ENCODE peak calls at places on chromosomes 11 and 22, in five cellular contexts. B is CD8-positive, alpha-beta memory T cell; U is heart left ventricle; D is fibroblast of lung; L is tibial nerve. A is an unnamed sample.
A peak's percentile ranks its signal among the peaks of the same experiment; 100 is the strongest.

GRCh38 chr22:40055143-40055926 is 60.6 kb downstream of the FAM83F start:
- DNase-seq in B (peak; percentile 37), U (no peak), D (no peak), L (no peak), A (peak; percentile 27)

GRCh38 chr11:134536219-134536618 is 124.2 kb upstream of the B3GAT1 start:
- DNase-seq in B (no peak), U (no peak), D (no peak), L (no peak), A (no peak)

GRCh38 chr22:20661473-20661872 is 112.4 kb upstream of the SERPIND1 start:
- DNase-seq in B (no peak), U (no peak), D (no peak), L (no peak), A (no peak)

GRCh38 chr11:131643171-131643570 is 272.8 kb downstream of the NTM start:
- DNase-seq in B (no peak), U (no peak), D (no peak), L (no peak), A (no peak)

GRCh38 chr22:22573047-22573889 is 14.2 kb upstream of the PRAME start:
- DNase-seq in B (no peak), U (no peak), D (no peak), L (no peak), A (no peak)

GRCh38 chr11:46360878-46361277 is 13.6 kb downstream of the DGKZ start:
- DNase-seq in B (no peak), U (no peak), D (no peak), L (no peak), A (no peak)

GRCh38 chr11:69979632-69980031 is 98.5 kb upstream of the ANO1 start:
- DNase-seq in B (no peak), U (no peak), D (no peak), L (no peak), A (no peak)

GRCh38 chr22:36856121-36856791 is 4.5 kb upstream of the NCF4 start:
- DNase-seq in B (peak; percentile 86), U (peak; percentile 90), D (peak; percentile 86), L (peak; percentile 65), A (peak; percentile 89)

GRCh38 chr22:49604732-49605302 is 222.9 kb downstream of the BRD1 start:
- DNase-seq in B (no peak), U (no peak), D (no peak), L (no peak), A (no peak)

GRCh38 chr22:48670747-48671146 is 1156.9 kb downstream of the BRD1 start:
- DNase-seq in B (no peak), U (no peak), D (no peak), L (no peak), A (no peak)

GRCh38 chr22:26852176-26852575 is 194.8 kb downstream of the MIAT start:
- DNase-seq in B (no peak), U (no peak), D (no peak), L (no peak), A (no peak)

GRCh38 chr11:7892059-7892699 is 38.9 kb downstream of the OR10A6 start:
- DNase-seq in B (no peak), U (no peak), D (peak; percentile 85), L (no peak), A (no peak)

GRCh38 chr11:86553322-86553721 is 119.1 kb downstream of the ME3 start:
- DNase-seq in B (no peak), U (no peak), D (no peak), L (no peak), A (no peak)

GRCh38 chr11:113404859-113405430 is 17.4 kb downstream of the ANKK1 start:
- DNase-seq in B (no peak), U (no peak), D (no peak), L (no peak), A (no peak)

GRCh38 chr11:79472736-79473536 is 32.1 kb upstream of the TENM4 start:
- DNase-seq in B (no peak), U (no peak), D (no peak), L (no peak), A (no peak)

GRCh38 chr11:122737951-122738693 is 82.6 kb downstream of the UBASH3B start:
- DNase-seq in B (no peak), U (no peak), D (peak; percentile 37), L (no peak), A (no peak)

GRCh38 chr22:46791201-46791731 is 28.8 kb downstream of the TBC1D22A start:
- DNase-seq in B (peak; percentile 89), U (no peak), D (peak; percentile 76), L (no peak), A (peak; percentile 90)

GRCh38 chr11:19276859-19277808 is 36.4 kb upstream of the E2F8 start:
- DNase-seq in B (no peak), U (no peak), D (no peak), L (no peak), A (no peak)

GRCh38 chr11:64520013-64520412 is 71.0 kb upstream of the SLC22A12 start:
- DNase-seq in B (no peak), U (no peak), D (no peak), L (no peak), A (no peak)

GRCh38 chr11:34281256-34281655 is 76.6 kb downstream of the ABTB2 start:
- DNase-seq in B (no peak), U (no peak), D (no peak), L (no peak), A (no peak)

GRCh38 chr11:41281131-41281742 is 178.2 kb downstream of the LRRC4C start:
- DNase-seq in B (no peak), U (no peak), D (no peak), L (no peak), A (no peak)

GRCh38 chr11:15565846-15566245 is 451.1 kb downstream of the INSC start:
- DNase-seq in B (no peak), U (peak; percentile 42), D (no peak), L (no peak), A (no peak)

GRCh38 chr11:57391546-57391945 is 1.1 kb upstream of the PRG2 start:
- DNase-seq in B (no peak), U (no peak), D (no peak), L (no peak), A (no peak)

GRCh38 chr22:32850591-32851517 is 49.3 kb downstream of the TIMP3 start:
- DNase-seq in B (no peak), U (peak; percentile 72), D (peak; percentile 63), L (peak; percentile 84), A (no peak)

DNA sequence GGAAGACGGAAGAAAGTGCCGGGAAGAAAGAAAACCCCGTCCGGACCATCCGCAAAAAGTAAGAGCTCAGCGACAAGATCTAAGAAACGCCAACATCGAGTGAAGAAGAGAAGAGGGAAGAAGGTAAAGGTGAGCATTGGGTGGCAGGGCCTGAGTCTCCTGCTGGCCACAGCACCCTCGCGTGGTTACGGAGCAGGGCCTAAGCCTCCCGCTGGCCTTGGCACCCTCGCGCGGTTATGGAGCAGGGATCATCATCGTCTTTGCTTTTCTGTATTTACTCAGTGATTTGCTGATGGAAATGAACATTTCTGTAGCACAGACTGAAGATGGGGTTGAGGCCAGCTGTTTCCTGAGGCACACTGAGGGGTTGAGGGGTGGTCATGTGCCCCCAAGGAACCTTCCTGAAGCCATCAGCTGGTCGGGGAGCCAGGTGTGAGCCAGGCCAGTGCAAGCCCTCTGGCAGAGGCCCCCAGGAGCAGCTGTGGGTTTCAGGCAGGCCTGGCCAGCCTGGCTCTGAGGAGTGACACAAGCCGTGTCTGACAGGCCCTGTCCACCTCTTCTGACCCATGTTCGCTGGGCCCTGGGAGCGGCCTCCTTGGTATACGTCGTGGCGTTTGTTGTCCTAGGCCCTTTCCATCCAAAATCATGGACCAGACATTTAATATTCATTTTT is 14.0 kb downstream of the IRF7 start:
- DNase-seq in B (no peak), U (no peak), D (no peak), L (no peak), A (no peak)
- H3K36me3 ChIP-seq in B (peaks cover 32% of the 10 kb centered on the region), U (peaks cover 100% of the 10 kb centered on the region), D (peaks cover 38% of the 10 kb centered on the region), L (peaks cover 62% of the 10 kb centered on the region), A (peaks cover 75% of the 10 kb centered on the region)

GRCh38 chr11:12258451-12258850 is 118.9 kb upstream of the PARVA start:
- DNase-seq in B (no peak), U (no peak), D (no peak), L (no peak), A (no peak)

GRCh38 chr11:12260731-12261521 is 116.4 kb upstream of the PARVA start:
- DNase-seq in B (no peak), U (no peak), D (no peak), L (no peak), A (no peak)

GRCh38 chr11:12263141-12263693 is 114.2 kb upstream of the PARVA start:
- DNase-seq in B (no peak), U (no peak), D (no peak), L (no peak), A (no peak)

GRCh38 chr11:12261551-12261950 is 115.8 kb upstream of the PARVA start:
- DNase-seq in B (no peak), U (no peak), D (no peak), L (no peak), A (no peak)

DNA sequence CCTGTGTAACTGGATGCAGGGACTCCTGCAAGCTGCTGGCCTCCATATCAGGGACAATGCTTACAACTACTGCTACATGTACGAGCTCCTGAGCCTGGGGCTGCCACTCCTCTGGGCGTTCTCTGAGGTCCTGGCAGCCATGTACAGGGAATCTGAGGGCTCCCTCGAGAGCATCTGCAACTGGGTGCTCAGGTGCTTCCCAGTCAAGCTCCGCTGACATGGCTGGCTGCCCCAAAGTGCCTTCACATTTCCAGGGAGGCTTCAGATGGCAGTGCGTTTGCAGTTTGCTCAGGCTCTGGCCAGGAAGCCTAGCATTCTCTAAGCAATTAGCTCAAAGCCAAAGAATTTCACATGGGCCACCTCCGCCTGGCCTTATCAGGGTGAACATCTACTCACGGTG is 117.4 kb upstream of the PARVA start:
- DNase-seq in B (no peak), U (no peak), D (no peak), L (no peak), A (no peak)
- H3K36me3 ChIP-seq in B (peaks cover 8% of the 10 kb centered on the region), U (peaks cover 97% of the 10 kb centered on the region), D (peaks cover 30% of the 10 kb centered on the region), L (no peaks in the 10 kb centered on the region), A (peaks cover 72% of the 10 kb centered on the region)

DNA sequence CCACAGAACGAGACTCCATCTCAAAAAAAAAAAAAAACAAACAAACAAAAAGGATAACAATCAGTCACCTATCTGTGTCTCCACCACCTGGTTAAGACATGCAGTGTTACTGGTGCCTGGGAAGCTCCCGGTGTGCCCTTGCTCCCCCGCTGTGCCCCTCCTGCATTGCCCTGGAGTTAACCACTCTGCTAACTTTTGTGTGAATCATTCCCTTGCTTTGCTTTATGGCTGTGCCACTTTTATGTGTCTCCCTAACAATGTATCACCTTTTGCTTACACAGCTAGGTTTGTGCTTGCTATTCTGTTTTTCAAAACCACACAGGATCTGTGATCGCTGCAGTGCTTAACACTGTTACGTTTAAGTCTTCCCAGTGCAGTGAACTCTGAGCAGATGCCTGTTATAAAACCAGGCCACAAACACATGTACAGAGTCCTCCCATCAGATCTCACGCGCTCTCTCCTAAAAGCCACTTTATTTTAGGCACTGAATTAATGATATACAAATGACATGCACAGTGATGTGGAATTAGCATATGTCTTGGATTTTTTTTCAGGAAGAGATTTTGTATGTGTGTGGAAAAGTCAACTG is 69.9 kb downstream of the BUD13 start:
- DNase-seq in B (no peak), U (no peak), D (no peak), L (no peak), A (no peak)
- H3K36me3 ChIP-seq in B (no peaks in the 10 kb centered on the region), U (no peaks in the 10 kb centered on the region), D (no peaks in the 10 kb centered on the region), L (no peaks in the 10 kb centered on the region), A (no peaks in the 10 kb centered on the region)

GRCh38 chr11:67213251-67213650 is 53.0 kb upstream of the GRK2 start:
- DNase-seq in B (peak; percentile 35), U (no peak), D (no peak), L (no peak), A (no peak)

GRCh38 chr11:67211656-67212436 is 54.4 kb upstream of the GRK2 start:
- DNase-seq in B (no peak), U (no peak), D (no peak), L (no peak), A (no peak)
- H3K36me3 ChIP-seq in B (peaks cover 29% of the 10 kb centered on the region), U (peaks cover 90% of the 10 kb centered on the region), D (peaks cover 7% of the 10 kb centered on the region), L (peaks cover 10% of the 10 kb centered on the region), A (peaks cover 50% of the 10 kb centered on the region)

A was measured in CD4-positive, CD25-positive, alpha-beta regulatory T cell.